ENCODE peak calls at places on chromosome 18, in seven cellular contexts. T is HCEC 1CT; K is GF-D8; F is T-helper 17 cell; O is bronchial epithelial cell; W is EH; B is CD4-positive, alpha-beta T cell. I is an unnamed sample.

GRCh38 chr18:48430162-48430561 is 21.0 kb upstream of the ZBTB7C start:
- DNase-seq in T (no peak), K (no peak), F (no peak), O (no peak), W (no peak), B (no peak), I (no peak)

GRCh38 chr18:77147418-77147852 is 14.9 kb upstream of the MBP start:
- DNase-seq in T (peak), K (no peak), F (no peak), O (peak), W (peak), B (no peak), I (no peak)

GRCh38 chr18:13791181-13791580 is 32.8 kb upstream of the MC5R start:
- DNase-seq in T (no peak), K (no peak), F (no peak), O (peak), W (no peak), B (no peak), I (no peak)

GRCh38 chr18:58364867-58365533 is 263.9 kb downstream of the ALPK2 start:
- DNase-seq in T (peak), K (no peak), F (no peak), O (no peak), W (peak), B (no peak), I (no peak)

GRCh38 chr18:59921384-59921891 is 21.6 kb downstream of the PMAIP1 start:
- DNase-seq in T (no peak), K (peak), F (no peak), O (no peak), W (no peak), B (no peak), I (no peak)

GRCh38 chr18:47166235-47166634 is 9.9 kb downstream of the IER3IP1 start:
- DNase-seq in T (no peak), K (no peak), F (no peak), O (no peak), W (no peak), B (no peak), I (no peak)

GRCh38 chr18:54983041-54983686 is 23.9 kb upstream of the CCDC68 start:
- DNase-seq in T (peak), K (peak), F (no peak), O (peak), W (peak), B (no peak), I (peak)

GRCh38 chr18:77131100-77131651 is 1.4 kb downstream of the MBP start:
- DNase-seq in T (no peak), K (peak), F (peak), O (no peak), W (no peak), B (no peak), I (no peak)

GRCh38 chr18:79526468-79527460 is 131.0 kb downstream of the NFATC1 start:
- DNase-seq in T (no peak), K (no peak), F (no peak), O (no peak), W (no peak), B (peak), I (no peak)

GRCh38 chr18:22847867-22848451 is 85.2 kb upstream of the RBBP8 start:
- DNase-seq in T (peak), K (no peak), F (no peak), O (no peak), W (no peak), B (no peak), I (no peak)

GRCh38 chr18:55577812-55578539 is 10.0 kb downstream of the TCF4 start:
- DNase-seq in T (no peak), K (no peak), F (no peak), O (no peak), W (no peak), B (no peak), I (no peak)